ENCODE peak calls at places on chromosomes 16 and 17, in four cellular contexts. S is skeletal muscle cell, D is stomach, H is aorta. W is an unnamed sample.

GRCh38 chr16:76389126-76389525 is 111.9 kb downstream of the CNTNAP4 start:
- DNase-seq in S (peak; percentile 18), D (no peak), H (no peak), W (no peak)

GRCh38 chr17:66169839-66170238 is 22.1 kb downstream of the CEP112 start:
- DNase-seq in S (no peak), D (no peak), H (no peak), W (no peak)

GRCh38 chr17:79622776-79623175 is 11.9 kb upstream of the RBFOX3 start:
- DNase-seq in S (no peak), D (no peak), H (peak; percentile 28), W (no peak)

GRCh38 chr17:55441544-55441943 is 19.9 kb upstream of the MMD start:
- DNase-seq in S (no peak), D (no peak), H (no peak), W (no peak)

GRCh38 chr16:23504453-23505179 is 5.7 kb downstream of the GGA2 start:
- DNase-seq in S (peak; percentile 87), D (peak; percentile 46), H (peak; percentile 90), W (no peak)

GRCh38 chr16:26569793-26570192 is 496.9 kb upstream of the C16orf82 start:
- DNase-seq in S (no peak), D (no peak), H (no peak), W (peak; percentile 1)

GRCh38 chr16:50539053-50539615 is 9.1 kb upstream of the NKD1 start:
- DNase-seq in S (no peak), D (no peak), H (no peak), W (no peak)

GRCh38 chr17:62739666-62740065 is 68.4 kb downstream of the MARCHF10 start:
- DNase-seq in S (no peak), D (no peak), H (no peak), W (no peak)

GRCh38 chr16:1200014-1200627 is 24.9 kb downstream of the TPSG1 start:
- DNase-seq in S (no peak), D (no peak), H (no peak), W (no peak)

GRCh38 chr16:74984194-74984669 is 691 bp downstream of the WDR59 start:
- DNase-seq in S (no peak), D (no peak), H (no peak), W (no peak)

GRCh38 chr17:12966413-12966812 is 51.4 kb downstream of the ELAC2 start:
- DNase-seq in S (no peak), D (no peak), H (no peak), W (no peak)

GRCh38 chr17:13931111-13931526 is 138.2 kb upstream of the COX10 start:
- DNase-seq in S (peak; percentile 88), D (no peak), H (no peak), W (no peak)

GRCh38 chr17:21209511-21210175 is 4.3 kb downstream of the TMEM11 start:
- DNase-seq in S (no peak), D (peak; percentile 80), H (no peak), W (peak; percentile 67)

GRCh38 chr17:21019976-21020575 is 22.7 kb downstream of the USP22 start:
- DNase-seq in S (no peak), D (peak; percentile 55), H (peak; percentile 82), W (peak; percentile 28)

GRCh38 chr17:7857724-7858486 is at the start of gene CYB5D1:
- DNase-seq in S (peak; percentile 82), D (peak; percentile 92), H (peak; percentile 94), W (peak; percentile 95)

GRCh38 chr16:81214745-81215166 is 23.7 kb upstream of the BCO1 start:
- DNase-seq in S (no peak), D (peak; percentile 38), H (no peak), W (peak; percentile 56)

GRCh38 chr17:44967026-44967906 is 837 bp downstream of the C1QL1 start:
- DNase-seq in S (no peak), D (no peak), H (no peak), W (no peak)

GRCh38 chr17:18314059-18314730 is 599 bp downstream of the TOP3A start:
- DNase-seq in S (no peak), D (no peak), H (peak; percentile 68), W (peak; percentile 22)

GRCh38 chr17:20989481-20989880 is 53.3 kb downstream of the USP22 start:
- DNase-seq in S (no peak), D (no peak), H (no peak), W (no peak)

GRCh38 chr16:48503779-48504178 is 106.2 kb downstream of the N4BP1 start:
- DNase-seq in S (peak; percentile 56), D (no peak), H (peak; percentile 82), W (no peak)

GRCh38 chr16:10929853-10930754 is 12.2 kb downstream of the DEXI start:
- DNase-seq in S (no peak), D (no peak), H (peak; percentile 84), W (no peak)

GRCh38 chr16:3458852-3459361 is 15.4 kb downstream of the NAA60 start:
- DNase-seq in S (no peak), D (peak; percentile 57), H (no peak), W (peak; percentile 97)

GRCh38 chr17:14926526-14927122 is 338.5 kb downstream of the PMP22 start:
- DNase-seq in S (no peak), D (peak; percentile 42), H (no peak), W (peak; percentile 50)

GRCh38 chr16:89707695-89708094 is 6.2 kb upstream of the SPATA2L start:
- DNase-seq in S (no peak), D (no peak), H (no peak), W (no peak)

GRCh38 chr16:5756969-5757368 is 659.4 kb upstream of the EEF2KMT start:
- DNase-seq in S (no peak), D (no peak), H (no peak), W (no peak)

GRCh38 chr16:23509763-23510153 is 536 bp downstream of the GGA2 start:
- DNase-seq in S (no peak), D (no peak), H (no peak), W (peak; percentile 35)

GRCh38 chr17:9987779-9988585 is 82.9 kb upstream of the RCVRN start:
- DNase-seq in S (no peak), D (no peak), H (no peak), W (peak; percentile 19)

DNA sequence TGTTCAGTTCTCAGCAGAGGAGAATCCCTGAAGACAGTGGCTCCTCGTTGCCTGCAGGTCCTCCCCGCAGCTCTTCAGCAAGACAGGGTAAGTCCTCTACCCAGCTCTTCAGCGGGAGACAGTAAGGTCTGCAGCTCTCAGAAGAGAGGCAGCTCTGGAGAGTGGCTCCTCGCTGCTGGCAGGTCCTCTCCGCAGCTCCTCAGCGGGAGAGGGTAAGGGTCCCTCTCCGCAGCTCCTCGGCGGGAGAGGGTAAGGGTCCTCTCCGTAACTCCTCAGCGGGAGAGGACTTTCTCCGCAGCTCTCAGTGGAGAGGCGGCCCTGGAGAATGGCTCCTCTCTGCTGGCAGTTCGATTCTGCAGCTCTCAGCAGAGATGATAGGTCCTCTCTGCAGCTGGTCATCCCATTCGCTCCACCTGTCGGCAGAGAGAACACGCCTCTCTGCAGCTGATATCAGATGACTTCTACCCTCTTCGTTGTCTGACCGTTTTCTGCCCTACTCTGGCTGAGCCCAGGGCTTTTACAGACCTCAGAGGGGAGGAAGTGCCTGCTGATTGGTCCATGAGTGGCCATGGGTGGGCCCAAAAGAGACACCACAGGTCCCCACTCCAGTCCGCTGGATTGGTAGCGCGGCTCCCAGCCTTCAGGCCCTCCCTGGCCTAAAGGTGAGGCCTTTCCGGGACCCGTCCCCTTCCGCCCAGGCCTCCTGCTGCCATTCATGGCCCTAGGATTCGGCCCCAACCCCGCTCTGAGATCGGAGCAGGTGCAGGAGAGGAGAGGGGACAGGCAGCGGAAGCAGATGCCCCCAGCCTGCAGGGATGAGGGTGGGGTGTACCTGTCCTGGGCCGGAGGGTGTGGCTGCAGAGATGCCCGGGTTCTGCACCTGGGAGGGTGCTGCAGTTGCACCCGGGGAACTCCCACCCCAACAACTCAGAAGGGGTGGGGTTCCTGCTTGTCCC is 11.9 kb upstream of the SHCBP1 start:
- DNase-seq in S (no peak), D (no peak), H (no peak), W (no peak)
- H3K4me3 ChIP-seq in S (peak overlapping the region; percentile 18), D (no peak overlapping the region), H (no peak overlapping the region), W (no peak overlapping the region)

GRCh38 chr16:85751665-85752501 is 987 bp upstream of the C16orf74 start:
- DNase-seq in S (no peak), D (no peak), H (no peak), W (no peak)
- H3K4me3 ChIP-seq in S (peak overlapping the region; percentile 43), D (no peak overlapping the region), H (no peak overlapping the region), W (no peak overlapping the region)

DNA sequence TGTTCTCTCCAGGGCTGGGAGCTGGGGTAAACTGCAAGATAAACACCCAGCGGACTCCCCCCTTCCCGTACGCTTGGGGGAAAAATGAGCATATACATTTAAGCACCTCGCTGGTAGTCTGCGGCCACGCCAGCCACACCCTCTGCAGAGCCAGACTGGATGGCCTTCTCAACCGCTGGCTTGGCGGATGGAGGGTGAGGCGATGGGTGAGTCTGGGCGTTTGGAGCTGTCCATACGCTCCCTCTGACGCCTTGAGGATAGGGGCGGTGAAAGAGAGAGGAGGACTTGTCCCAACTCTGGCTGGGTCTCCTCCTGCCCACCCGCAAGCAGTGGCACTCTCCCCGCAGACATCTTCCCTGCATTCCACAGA is 1.0 kb downstream of the ITGA3 start:
- DNase-seq in S (no peak), D (peak; percentile 40), H (no peak), W (peak; percentile 62)
- H3K4me3 ChIP-seq in S (peak overlapping the region; percentile 78), D (peak overlapping the region; percentile 84), H (peak overlapping the region; percentile 74), W (peak overlapping the region; percentile 12)

GRCh38 chr17:77072670-77073069 is 68.1 kb upstream of the SEC14L1 start:
- DNase-seq in S (no peak), D (no peak), H (no peak), W (no peak)
- H3K4me3 ChIP-seq in S (no peak overlapping the region), D (no peak overlapping the region), H (no peak overlapping the region), W (no peak overlapping the region)

GRCh38 chr17:77830816-77831490 is 127.5 kb upstream of the TNRC6C start:
- DNase-seq in S (no peak), D (no peak), H (peak; percentile 76), W (no peak)
- H3K4me3 ChIP-seq in S (no peak overlapping the region), D (no peak overlapping the region), H (no peak overlapping the region), W (no peak overlapping the region)

GRCh38 chr16:87149051-87149450 is 168.1 kb downstream of the C16orf95 start:
- DNase-seq in S (no peak), D (no peak), H (no peak), W (no peak)
- H3K4me3 ChIP-seq in S (no peak overlapping the region), D (no peak overlapping the region), H (no peak overlapping the region), W (no peak overlapping the region)

GRCh38 chr17:58693751-58694150 is 1.3 kb downstream of the RAD51C start:
- DNase-seq in S (no peak), D (no peak), H (no peak), W (no peak)

GRCh38 chr17:58692239-58693055 is at the start of gene RAD51C:
- DNase-seq in S (peak; percentile 48), D (peak; percentile 85), H (peak; percentile 93), W (peak; percentile 88)

GRCh38 chr17:58693208-58693607 is 806 bp downstream of the RAD51C start:
- DNase-seq in S (no peak), D (no peak), H (no peak), W (no peak)

GRCh38 chr17:58694826-58695225 is 2.4 kb downstream of the RAD51C start:
- DNase-seq in S (no peak), D (no peak), H (no peak), W (no peak)

GRCh38 chr17:58694302-58694701 is 1.9 kb downstream of the RAD51C start:
- DNase-seq in S (no peak), D (no peak), H (no peak), W (no peak)
- H3K4me3 ChIP-seq in S (no peak overlapping the region), D (no peak overlapping the region), H (no peak overlapping the region), W (no peak overlapping the region)